ENCODE peak calls at places on chromosomes 7 and 10, in eight cellular contexts. I is NCI-H2107, H is NCI-H1436, L is naive B cell, T is brain microvascular endothelial cell, J is AG09319, M is foreskin fibroblast, O is AG10803. Z is an unnamed sample.

GRCh38 chr10:58721781-58722180 is 209.1 kb downstream of the BICC1 start:
- DNase-seq in I (no peak), H (no peak), L (no peak), T (no peak), J (no peak), M (no peak), O (peak; percentile 64), Z (no peak)

GRCh38 chr7:27099839-27100225 is 2.7 kb downstream of the HOXA2 start:
- DNase-seq in I (no peak), H (no peak), L (no peak), T (no peak), J (no peak), M (no peak), O (no peak), Z (no peak)

GRCh38 chr10:132185601-132186487 is 904 bp upstream of the DPYSL4 start:
- DNase-seq in I (no peak), H (peak; percentile 39), L (peak; percentile 39), T (no peak), J (no peak), M (peak; percentile 23), O (peak; percentile 8), Z (no peak)

GRCh38 chr10:126397166-126397565 is 8.9 kb upstream of the ADAM12 start:
- DNase-seq in I (no peak), H (no peak), L (no peak), T (no peak), J (no peak), M (no peak), O (peak; percentile 63), Z (no peak)

GRCh38 chr10:42990016-42990720 is 86.7 kb upstream of the RET start:
- DNase-seq in I (no peak), H (no peak), L (no peak), T (no peak), J (no peak), M (no peak), O (no peak), Z (no peak)

GRCh38 chr10:6124666-6125065 is 35.8 kb downstream of the RBM17 start:
- DNase-seq in I (no peak), H (no peak), L (no peak), T (no peak), J (no peak), M (no peak), O (no peak), Z (no peak)

GRCh38 chr10:28241766-28242399 is 61.0 kb downstream of the MPP7 start:
- DNase-seq in I (peak; percentile 56), H (peak; percentile 32), L (peak; percentile 21), T (peak; percentile 57), J (peak; percentile 36), M (peak; percentile 29), O (peak; percentile 66), Z (peak; percentile 26)

GRCh38 chr7:266851-267840 is 22.8 kb upstream of the FOXL3 start:
- DNase-seq in I (no peak), H (no peak), L (no peak), T (no peak), J (no peak), M (no peak), O (no peak), Z (no peak)

GRCh38 chr7:149728491-149729375 is 44.7 kb downstream of the ZNF467 start:
- DNase-seq in I (no peak), H (no peak), L (no peak), T (no peak), J (no peak), M (no peak), O (no peak), Z (no peak)

GRCh38 chr10:76649723-76650127 is 987.9 kb downstream of the KCNMA1 start:
- DNase-seq in I (no peak), H (no peak), L (no peak), T (peak; percentile 46), J (peak; percentile 67), M (peak; percentile 80), O (peak; percentile 64), Z (no peak)

GRCh38 chr7:157586426-157586955 is 249.7 kb downstream of the DNAJB6 start:
- DNase-seq in I (no peak), H (no peak), L (no peak), T (no peak), J (no peak), M (no peak), O (no peak), Z (no peak)

GRCh38 chr10:96904648-96905047 is 72.5 kb downstream of the LCOR start:
- DNase-seq in I (no peak), H (no peak), L (no peak), T (no peak), J (no peak), M (no peak), O (no peak), Z (no peak)

GRCh38 chr10:103204353-103205255 is 11.5 kb upstream of the NT5C2 start:
- DNase-seq in I (no peak), H (no peak), L (no peak), T (peak; percentile 27), J (peak; percentile 14), M (no peak), O (no peak), Z (no peak)